ENCODE peak calls at places on chromosomes 4 and X, in four cellular contexts. One of them, this sample, is unnamed.
A peak's percentile ranks its signal among the peaks of the same experiment; 100 is the strongest.

GRCh38 chrX:80667967-80668366 is 141.7 kb downstream of the BRWD3 start:
- DNase-seq in K562: no peak
- DNase-seq in GM12878: no peak
- DNase-seq in HepG2: no peak
- DNase-seq in this sample: no peak

GRCh38 chr4:153538408-153539057 is 72.4 kb downstream of the TMEM131L start:
- DNase-seq in K562: no peak
- DNase-seq in HepG2: no peak
- DNase-seq in GM12878: no peak
- DNase-seq in this sample: peak; percentile 61

GRCh38 chr4:66653937-66654336 is 891.4 kb downstream of the CENPC start:
- DNase-seq in GM12878: no peak
- DNase-seq in HepG2: no peak
- DNase-seq in K562: no peak
- DNase-seq in this sample: no peak

GRCh38 chr4:70704333-70705145 is 16.2 kb downstream of the UTP3 start:
- DNase-seq in HepG2: peak; percentile 67
- DNase-seq in K562: peak; percentile 92
- DNase-seq in GM12878: no peak
- DNase-seq in this sample: peak; percentile 94

GRCh38 chr4:15470149-15470520 is 453 bp downstream of the CC2D2A start:
- DNase-seq in GM12878: no peak
- DNase-seq in K562: no peak
- DNase-seq in HepG2: no peak
- DNase-seq in this sample: no peak

GRCh38 chrX:78708171-78708570 is 39.3 kb upstream of the LPAR4 start:
- DNase-seq in GM12878: no peak
- DNase-seq in K562: peak; percentile 0
- DNase-seq in HepG2: peak; percentile 1
- DNase-seq in this sample: peak; percentile 1

GRCh38 chr4:138239496-138239895 is 2.7 kb downstream of the SLC7A11 start:
- DNase-seq in GM12878: no peak
- DNase-seq in HepG2: no peak
- DNase-seq in K562: no peak
- DNase-seq in this sample: no peak

GRCh38 chr4:155322782-155323181 is 54.0 kb downstream of the MAP9 start:
- DNase-seq in GM12878: no peak
- DNase-seq in HepG2: no peak
- DNase-seq in K562: no peak
- DNase-seq in this sample: peak; percentile 28

GRCh38 chr4:8090312-8090711 is 68.3 kb downstream of the ABLIM2 start:
- DNase-seq in HepG2: no peak
- DNase-seq in K562: no peak
- DNase-seq in GM12878: no peak
- DNase-seq in this sample: no peak

GRCh38 chr4:137474711-137475301 is 57.5 kb downstream of the PCDH18 start:
- DNase-seq in GM12878: no peak
- DNase-seq in K562: no peak
- DNase-seq in HepG2: no peak
- DNase-seq in this sample: peak; percentile 62

GRCh38 chr4:66658809-66659208 is 886.5 kb downstream of the CENPC start:
- DNase-seq in K562: no peak
- DNase-seq in HepG2: no peak
- DNase-seq in GM12878: no peak
- DNase-seq in this sample: no peak

GRCh38 chr4:10124167-10124930 is 7.8 kb upstream of the WDR1 start:
- DNase-seq in K562: no peak
- DNase-seq in GM12878: no peak
- DNase-seq in HepG2: no peak
- DNase-seq in this sample: no peak

GRCh38 chr4:178976861-178977260 is 1534.6 kb upstream of the AGA start:
- DNase-seq in HepG2: no peak
- DNase-seq in GM12878: no peak
- DNase-seq in K562: no peak
- DNase-seq in this sample: no peak

GRCh38 chrX:134512566-134512965 is 52.6 kb downstream of the HPRT1 start:
- DNase-seq in HepG2: peak; percentile 25
- DNase-seq in K562: no peak
- DNase-seq in GM12878: no peak
- DNase-seq in this sample: no peak

GRCh38 chrX:72381439-72382198 is 75.9 kb upstream of the CITED1 start:
- DNase-seq in K562: no peak
- DNase-seq in HepG2: peak; percentile 70
- DNase-seq in GM12878: no peak
- DNase-seq in this sample: no peak

GRCh38 chr4:40582413-40582812 is 47.3 kb downstream of the RBM47 start:
- DNase-seq in HepG2: no peak
- DNase-seq in K562: no peak
- DNase-seq in GM12878: no peak
- DNase-seq in this sample: no peak

GRCh38 chr4:6855692-6856297 is 53.8 kb upstream of the TBC1D14 start:
- DNase-seq in GM12878: peak; percentile 94
- DNase-seq in K562: peak; percentile 60
- DNase-seq in HepG2: peak; percentile 20
- DNase-seq in this sample: no peak

GRCh38 chr4:41013746-41014145 is 200.6 kb downstream of the APBB2 start:
- DNase-seq in K562: no peak
- DNase-seq in HepG2: no peak
- DNase-seq in GM12878: no peak
- DNase-seq in this sample: no peak

GRCh38 chr4:155612074-155612473 is 54.6 kb upstream of the GUCY1A1 start:
- DNase-seq in HepG2: no peak
- DNase-seq in K562: no peak
- DNase-seq in GM12878: no peak
- DNase-seq in this sample: no peak

GRCh38 chrX:40581333-40581910 is 652 bp downstream of the ATP6AP2 start:
- DNase-seq in K562: no peak
- DNase-seq in GM12878: no peak
- DNase-seq in HepG2: no peak
- DNase-seq in this sample: no peak

GRCh38 chrX:40578039-40578438 is 2.7 kb upstream of the ATP6AP2 start:
- DNase-seq in K562: peak; percentile 10
- DNase-seq in GM12878: no peak
- DNase-seq in HepG2: peak; percentile 40
- DNase-seq in this sample: no peak

GRCh38 chrX:40579139-40579538 is 1.6 kb upstream of the ATP6AP2 start:
- DNase-seq in HepG2: no peak
- DNase-seq in GM12878: no peak
- DNase-seq in K562: no peak
- DNase-seq in this sample: no peak

GRCh38 chrX:40579880-40580536 is 762 bp upstream of the ATP6AP2 start:
- DNase-seq in HepG2: no peak
- DNase-seq in K562: no peak
- DNase-seq in GM12878: no peak
- DNase-seq in this sample: peak; percentile 16

GRCh38 chrX:40580537-40581332 is at the start of gene ATP6AP2:
- DNase-seq in HepG2: peak; percentile 89
- DNase-seq in GM12878: peak; percentile 90
- DNase-seq in K562: peak; percentile 94
- DNase-seq in this sample: peak; percentile 94
- TF ChIP-seq MXI1 in HepG2: peak; percentile 14
- TF ChIP-seq MXI1 in GM12878: no peak
- TF ChIP-seq MXI1 in K562: no peak
- TF ChIP-seq MXI1 in this sample: peak; percentile 65

GRCh38 chr4:101600287-101600686 is 190.2 kb upstream of the BANK1 start:
- DNase-seq in HepG2: no peak
- DNase-seq in K562: no peak
- DNase-seq in GM12878: no peak
- DNase-seq in this sample: no peak

GRCh38 chr4:101596786-101597185 is 193.7 kb upstream of the BANK1 start:
- DNase-seq in HepG2: no peak
- DNase-seq in K562: no peak
- DNase-seq in GM12878: peak; percentile 3
- DNase-seq in this sample: no peak

GRCh38 chr4:101594588-101594987 is 195.9 kb upstream of the BANK1 start:
- DNase-seq in HepG2: no peak
- DNase-seq in K562: no peak
- DNase-seq in GM12878: no peak
- DNase-seq in this sample: no peak

GRCh38 chr4:101597204-101597603 is 193.3 kb upstream of the BANK1 start:
- DNase-seq in HepG2: no peak
- DNase-seq in K562: peak; percentile 5
- DNase-seq in GM12878: peak; percentile 5
- DNase-seq in this sample: no peak

DNA sequence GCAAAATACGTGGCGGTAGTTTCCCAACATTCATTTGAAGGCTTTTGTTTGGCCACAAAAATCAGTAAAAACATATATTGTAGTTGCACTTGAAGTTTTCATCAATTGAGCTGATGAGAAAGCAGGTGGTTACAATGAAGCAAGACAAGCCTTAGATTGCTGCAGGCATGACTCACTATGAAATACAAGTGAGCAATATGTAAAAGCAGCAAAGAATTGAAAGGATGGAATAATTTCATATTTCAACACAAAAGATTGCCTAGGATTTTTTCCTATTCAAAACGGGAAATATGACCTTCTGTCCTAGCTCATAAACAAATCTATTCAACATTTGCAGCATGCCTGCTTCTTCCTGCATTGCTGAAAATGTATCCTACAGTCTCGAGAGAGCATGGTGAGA is 190.9 kb upstream of the BANK1 start:
- DNase-seq in HepG2: no peak
- DNase-seq in K562: no peak
- DNase-seq in GM12878: no peak
- DNase-seq in this sample: no peak
- H3K27ac ChIP-seq in HepG2: no peak overlapping the region
- H3K27ac ChIP-seq in K562: no peak overlapping the region
- H3K27ac ChIP-seq in GM12878: no peak overlapping the region
- H3K27ac ChIP-seq in this sample: no peak overlapping the region

GRCh38 chr4:172547724-172548123 is 620.9 kb upstream of the GALNT7 start:
- DNase-seq in HepG2: no peak
- DNase-seq in K562: no peak
- DNase-seq in GM12878: no peak
- DNase-seq in this sample: no peak

GRCh38 chr4:172546782-172547181 is 621.8 kb upstream of the GALNT7 start:
- DNase-seq in HepG2: no peak
- DNase-seq in K562: no peak
- DNase-seq in GM12878: peak; percentile 8
- DNase-seq in this sample: no peak

DNA sequence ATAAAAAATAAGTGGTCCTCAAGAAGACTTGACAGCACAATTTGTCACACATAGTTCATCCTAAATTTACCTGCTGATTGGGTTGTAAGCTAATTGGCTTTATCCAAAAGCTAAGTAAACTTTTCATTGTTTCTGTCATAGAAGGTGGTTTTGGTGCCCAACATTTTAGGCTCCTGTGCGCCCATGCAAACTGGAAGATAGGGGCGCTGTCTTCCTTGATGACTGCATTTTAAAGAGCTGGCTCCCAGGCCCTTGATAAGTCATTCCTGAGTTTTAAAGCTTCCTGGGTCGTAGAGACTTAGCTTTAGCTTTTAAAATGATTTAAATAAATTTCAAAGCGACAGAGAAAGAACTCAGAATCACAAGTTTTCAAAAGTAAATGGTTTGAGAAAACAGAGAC is 625.4 kb upstream of the GALNT7 start:
- DNase-seq in K562: no peak
- DNase-seq in GM12878: no peak
- DNase-seq in HepG2: no peak
- DNase-seq in this sample: no peak
- TF ChIP-seq MXI1 in K562: no peak
- TF ChIP-seq MXI1 in GM12878: no peak
- TF ChIP-seq MXI1 in HepG2: no peak
- TF ChIP-seq MXI1 in this sample: no peak

GRCh38 chrX:103376118-103376978 is at the start of gene BEX3:
- DNase-seq in HepG2: peak; percentile 24
- DNase-seq in GM12878: no peak
- DNase-seq in K562: no peak
- DNase-seq in this sample: peak; percentile 85
- H3K27ac ChIP-seq in HepG2: peak within 1 kb of the TSS; percentile 43
- H3K27ac ChIP-seq in GM12878: no peak within 1 kb of the TSS
- H3K27ac ChIP-seq in K562: no peak within 1 kb of the TSS
- H3K27ac ChIP-seq in this sample: peak within 1 kb of the TSS; percentile 57

DNA sequence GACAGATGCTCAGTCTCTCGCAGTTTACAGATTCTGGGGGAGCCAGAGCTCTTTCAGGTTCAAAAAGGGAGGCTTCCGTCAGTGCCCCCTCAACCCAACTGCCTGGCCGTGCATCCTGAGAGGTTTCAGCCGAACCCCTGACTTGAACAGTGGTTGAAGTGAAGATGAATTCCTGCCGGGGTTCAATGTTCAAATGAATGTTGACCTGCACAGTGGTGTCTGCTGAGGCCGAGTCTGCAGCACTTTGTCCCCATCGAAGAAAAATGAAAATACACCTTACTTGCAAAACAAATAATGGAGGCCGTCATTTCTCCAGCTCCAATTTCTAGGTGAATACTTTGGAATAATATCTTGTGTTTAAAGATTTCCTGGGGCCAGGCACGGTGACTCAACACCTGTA is 33.7 kb downstream of the GYG2 start:
- DNase-seq in GM12878: no peak
- DNase-seq in K562: no peak
- DNase-seq in HepG2: peak; percentile 7
- DNase-seq in this sample: no peak
- TF ChIP-seq MXI1 in GM12878: no peak
- TF ChIP-seq MXI1 in K562: no peak
- TF ChIP-seq MXI1 in HepG2: no peak
- TF ChIP-seq MXI1 in this sample: no peak

GRCh38 chrX:54178100-54178940 is 4.7 kb downstream of the FAM120C start:
- DNase-seq in HepG2: peak; percentile 12
- DNase-seq in K562: no peak
- DNase-seq in GM12878: no peak
- DNase-seq in this sample: no peak

GRCh38 chrX:54182194-54182863 is 725 bp downstream of the FAM120C start:
- DNase-seq in HepG2: peak; percentile 18
- DNase-seq in GM12878: no peak
- DNase-seq in K562: peak; percentile 42
- DNase-seq in this sample: peak; percentile 58

GRCh38 chrX:54180403-54180802 is 2.7 kb downstream of the FAM120C start:
- DNase-seq in HepG2: no peak
- DNase-seq in K562: no peak
- DNase-seq in GM12878: no peak
- DNase-seq in this sample: no peak

GRCh38 chrX:54182864-54183613 is at the start of gene FAM120C:
- DNase-seq in HepG2: peak; percentile 51
- DNase-seq in K562: peak; percentile 75
- DNase-seq in GM12878: peak; percentile 40
- DNase-seq in this sample: peak; percentile 92

GRCh38 chrX:54181196-54181953 is 1.7 kb downstream of the FAM120C start:
- DNase-seq in HepG2: no peak
- DNase-seq in GM12878: no peak
- DNase-seq in K562: peak; percentile 2
- DNase-seq in this sample: no peak
- H3K27ac ChIP-seq in HepG2: no peak overlapping the region
- H3K27ac ChIP-seq in GM12878: peak overlapping the region; percentile 6
- H3K27ac ChIP-seq in K562: no peak overlapping the region
- H3K27ac ChIP-seq in this sample: peak overlapping the region; percentile 11

DNA sequence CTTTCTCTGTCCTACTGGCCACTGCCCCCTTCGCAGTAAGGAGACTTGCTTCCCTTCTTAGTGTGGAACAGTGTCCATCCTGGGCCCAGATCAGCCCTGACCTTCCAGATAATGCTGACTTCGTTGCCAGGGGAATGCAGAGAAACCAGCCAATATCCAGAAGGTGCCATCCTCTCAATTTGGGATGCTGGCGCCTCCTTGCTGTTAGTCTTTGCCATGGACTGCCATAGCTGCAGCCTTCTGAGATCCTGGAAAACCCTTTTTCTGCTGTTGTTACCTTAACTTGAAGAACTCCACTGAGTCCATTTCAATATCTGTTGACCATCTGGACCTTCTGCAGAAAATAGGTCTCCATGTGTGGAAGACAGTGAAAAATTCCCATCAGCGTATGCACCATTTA is 21.8 kb downstream of the RAI2 start:
- DNase-seq in HepG2: no peak
- DNase-seq in GM12878: no peak
- DNase-seq in K562: no peak
- DNase-seq in this sample: no peak
- TF ChIP-seq MXI1 in HepG2: no peak
- TF ChIP-seq MXI1 in GM12878: no peak
- TF ChIP-seq MXI1 in K562: no peak
- TF ChIP-seq MXI1 in this sample: no peak